ENCODE peak calls at places on chromosomes 16 and 17, in ten cellular contexts. One of them, this sample, is unnamed.

GRCh38 chr17:4086041-4086483 is 56.8 kb downstream of the ZZEF1 start:
- DNase-seq in fibroblast of lung: no peak
- DNase-seq in cardiac muscle cell: no peak
- DNase-seq in A673: no peak
- DNase-seq in tibial artery: no peak
- DNase-seq in DND-41: no peak
- DNase-seq in left lung: no peak
- DNase-seq in hepatocyte: no peak
- DNase-seq in heart right ventricle: no peak
- DNase-seq in body of pancreas: no peak
- DNase-seq in this sample: no peak

GRCh38 chr17:3810019-3810418 is 9.0 kb upstream of the ITGAE start:
- DNase-seq in fibroblast of lung: no peak
- DNase-seq in body of pancreas: no peak
- DNase-seq in heart right ventricle: no peak
- DNase-seq in cardiac muscle cell: no peak
- DNase-seq in DND-41: no peak
- DNase-seq in A673: no peak
- DNase-seq in hepatocyte: no peak
- DNase-seq in tibial artery: no peak
- DNase-seq in left lung: no peak
- DNase-seq in this sample: no peak

GRCh38 chr17:44197980-44198720 is 1.5 kb downstream of the ATXN7L3 start:
- DNase-seq in tibial artery: no peak
- DNase-seq in DND-41: peak; percentile 67
- DNase-seq in body of pancreas: no peak
- DNase-seq in hepatocyte: peak; percentile 58
- DNase-seq in left lung: no peak
- DNase-seq in fibroblast of lung: peak; percentile 81
- DNase-seq in heart right ventricle: no peak
- DNase-seq in A673: peak; percentile 47
- DNase-seq in cardiac muscle cell: peak; percentile 31
- DNase-seq in this sample: no peak

GRCh38 chr16:67177743-67178699 is 5.7 kb downstream of the MATCAP1 start:
- DNase-seq in body of pancreas: peak; percentile 93
- DNase-seq in heart right ventricle: no peak
- DNase-seq in fibroblast of lung: peak; percentile 53
- DNase-seq in left lung: peak; percentile 93
- DNase-seq in hepatocyte: peak; percentile 91
- DNase-seq in A673: peak; percentile 68
- DNase-seq in cardiac muscle cell: peak; percentile 73
- DNase-seq in DND-41: no peak
- DNase-seq in tibial artery: peak; percentile 85
- DNase-seq in this sample: peak; percentile 65

GRCh38 chr16:64428463-64428862 is 693.4 kb downstream of the CDH11 start:
- DNase-seq in left lung: no peak
- DNase-seq in hepatocyte: no peak
- DNase-seq in body of pancreas: no peak
- DNase-seq in fibroblast of lung: peak; percentile 86
- DNase-seq in cardiac muscle cell: no peak
- DNase-seq in A673: peak; percentile 4
- DNase-seq in tibial artery: no peak
- DNase-seq in heart right ventricle: no peak
- DNase-seq in DND-41: no peak
- DNase-seq in this sample: no peak

GRCh38 chr16:54931041-54931756 is 534 bp downstream of the IRX5 start:
- DNase-seq in A673: peak; percentile 67
- DNase-seq in cardiac muscle cell: peak; percentile 64
- DNase-seq in left lung: peak; percentile 82
- DNase-seq in hepatocyte: peak; percentile 62
- DNase-seq in heart right ventricle: no peak
- DNase-seq in body of pancreas: peak; percentile 30
- DNase-seq in tibial artery: no peak
- DNase-seq in fibroblast of lung: no peak
- DNase-seq in DND-41: peak; percentile 54
- DNase-seq in this sample: no peak

GRCh38 chr17:61251939-61252865 is 147.4 kb upstream of the TBX2 start:
- DNase-seq in DND-41: no peak
- DNase-seq in left lung: peak; percentile 92
- DNase-seq in heart right ventricle: peak; percentile 92
- DNase-seq in fibroblast of lung: peak; percentile 100
- DNase-seq in tibial artery: peak; percentile 99
- DNase-seq in body of pancreas: peak; percentile 82
- DNase-seq in A673: no peak
- DNase-seq in cardiac muscle cell: peak; percentile 90
- DNase-seq in hepatocyte: peak; percentile 87
- DNase-seq in this sample: no peak

GRCh38 chr16:55089600-55089999 is 158.9 kb downstream of the IRX5 start:
- DNase-seq in DND-41: no peak
- DNase-seq in A673: no peak
- DNase-seq in left lung: no peak
- DNase-seq in heart right ventricle: no peak
- DNase-seq in fibroblast of lung: no peak
- DNase-seq in body of pancreas: no peak
- DNase-seq in cardiac muscle cell: no peak
- DNase-seq in tibial artery: no peak
- DNase-seq in hepatocyte: no peak
- DNase-seq in this sample: no peak

DNA sequence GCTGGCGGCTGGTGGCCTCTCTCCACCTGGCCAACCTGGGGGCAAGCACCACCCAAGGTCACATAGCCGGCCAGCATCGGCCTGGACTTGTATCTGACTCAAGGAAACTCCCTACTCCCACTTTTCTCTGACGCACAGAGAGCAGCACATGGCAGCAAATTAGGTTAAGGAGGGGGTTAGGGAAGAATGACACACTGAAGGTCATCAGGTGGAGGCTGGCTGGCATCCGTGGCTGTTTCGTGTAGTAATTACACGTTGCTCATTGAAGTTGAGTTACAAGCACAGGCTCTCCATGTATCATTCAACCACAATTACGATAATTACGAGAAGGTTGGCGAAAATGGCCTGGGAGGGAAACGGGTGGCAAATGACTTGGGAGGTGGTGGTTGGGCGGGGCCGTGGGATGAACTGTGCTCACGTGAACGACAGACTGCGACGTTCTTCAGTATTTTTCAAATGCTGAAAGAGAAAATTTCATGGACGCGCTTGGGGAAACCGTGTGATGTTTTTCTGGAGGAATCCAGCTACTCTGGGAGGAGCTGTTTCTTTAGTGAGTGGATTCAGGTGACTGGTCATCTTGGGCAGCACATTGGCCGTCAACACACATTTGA is 4.0 kb upstream of the METRNL start:
- DNase-seq in hepatocyte: no peak
- DNase-seq in fibroblast of lung: no peak
- DNase-seq in left lung: no peak
- DNase-seq in body of pancreas: no peak
- DNase-seq in cardiac muscle cell: no peak
- DNase-seq in heart right ventricle: no peak
- DNase-seq in DND-41: no peak
- DNase-seq in A673: no peak
- DNase-seq in tibial artery: no peak
- DNase-seq in this sample: no peak
- H3K27me3 ChIP-seq in hepatocyte: peaks cover 15% of the 10 kb centered on the region
- H3K27me3 ChIP-seq in fibroblast of lung: peaks cover 8% of the 10 kb centered on the region
- H3K27me3 ChIP-seq in left lung: peaks cover 31% of the 10 kb centered on the region
- H3K27me3 ChIP-seq in body of pancreas: no peaks in the 10 kb centered on the region
- H3K27me3 ChIP-seq in cardiac muscle cell: peaks cover 43% of the 10 kb centered on the region
- H3K27me3 ChIP-seq in heart right ventricle: no peaks in the 10 kb centered on the region
- H3K27me3 ChIP-seq in DND-41: peaks cover 5% of the 10 kb centered on the region
- H3K27me3 ChIP-seq in A673: peaks cover 10% of the 10 kb centered on the region
- H3K27me3 ChIP-seq in tibial artery: no peaks in the 10 kb centered on the region
- H3K27me3 ChIP-seq in this sample: peaks cover 1% of the 10 kb centered on the region

GRCh38 chr16:56462064-56462796 is 10.9 kb downstream of the OGFOD1 start:
- DNase-seq in hepatocyte: no peak
- DNase-seq in DND-41: no peak
- DNase-seq in cardiac muscle cell: no peak
- DNase-seq in left lung: no peak
- DNase-seq in heart right ventricle: no peak
- DNase-seq in fibroblast of lung: no peak
- DNase-seq in A673: no peak
- DNase-seq in tibial artery: no peak
- DNase-seq in body of pancreas: no peak
- DNase-seq in this sample: no peak

GRCh38 chr16:56460101-56460500 is 8.7 kb downstream of the OGFOD1 start:
- DNase-seq in A673: no peak
- DNase-seq in heart right ventricle: no peak
- DNase-seq in cardiac muscle cell: no peak
- DNase-seq in fibroblast of lung: no peak
- DNase-seq in tibial artery: no peak
- DNase-seq in body of pancreas: no peak
- DNase-seq in DND-41: no peak
- DNase-seq in hepatocyte: no peak
- DNase-seq in left lung: no peak
- DNase-seq in this sample: no peak

GRCh38 chr16:56457927-56458470 is 6.6 kb downstream of the OGFOD1 start:
- DNase-seq in left lung: no peak
- DNase-seq in heart right ventricle: no peak
- DNase-seq in DND-41: no peak
- DNase-seq in fibroblast of lung: no peak
- DNase-seq in cardiac muscle cell: no peak
- DNase-seq in A673: no peak
- DNase-seq in body of pancreas: no peak
- DNase-seq in hepatocyte: no peak
- DNase-seq in tibial artery: no peak
- DNase-seq in this sample: no peak

GRCh38 chr16:56468800-56469199 is 17.4 kb downstream of the OGFOD1 start:
- DNase-seq in DND-41: no peak
- DNase-seq in A673: no peak
- DNase-seq in heart right ventricle: no peak
- DNase-seq in left lung: no peak
- DNase-seq in body of pancreas: no peak
- DNase-seq in fibroblast of lung: no peak
- DNase-seq in tibial artery: no peak
- DNase-seq in cardiac muscle cell: no peak
- DNase-seq in hepatocyte: no peak
- DNase-seq in this sample: no peak

DNA sequence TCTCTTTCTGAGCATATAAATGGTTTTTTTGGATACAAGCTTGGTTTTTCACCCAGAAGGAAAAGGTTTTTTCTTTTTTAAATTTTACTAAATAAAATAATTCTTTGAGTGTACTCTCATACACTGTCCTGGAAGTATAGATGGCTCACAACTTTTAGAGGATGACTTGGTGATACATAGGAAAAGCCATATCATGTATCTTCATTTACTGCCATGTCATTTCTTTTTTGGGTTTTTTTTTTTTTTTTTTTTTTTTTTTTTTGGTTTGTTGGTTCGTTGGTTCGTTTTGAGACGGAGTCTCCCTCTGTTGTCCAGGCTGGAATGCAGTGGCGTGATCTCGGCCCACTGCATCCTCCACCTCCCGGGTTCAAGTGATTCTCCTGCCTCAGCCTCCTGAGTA is 11.8 kb downstream of the OGFOD1 start:
- DNase-seq in A673: no peak
- DNase-seq in hepatocyte: no peak
- DNase-seq in heart right ventricle: no peak
- DNase-seq in fibroblast of lung: no peak
- DNase-seq in tibial artery: no peak
- DNase-seq in cardiac muscle cell: no peak
- DNase-seq in body of pancreas: no peak
- DNase-seq in DND-41: no peak
- DNase-seq in left lung: no peak
- DNase-seq in this sample: no peak
- H3K4me3 ChIP-seq in A673: no peak overlapping the region
- H3K4me3 ChIP-seq in hepatocyte: no peak overlapping the region
- H3K4me3 ChIP-seq in heart right ventricle: no peak overlapping the region
- H3K4me3 ChIP-seq in fibroblast of lung: no peak overlapping the region
- H3K4me3 ChIP-seq in tibial artery: no peak overlapping the region
- H3K4me3 ChIP-seq in cardiac muscle cell: no peak overlapping the region
- H3K4me3 ChIP-seq in body of pancreas: no peak overlapping the region
- H3K4me3 ChIP-seq in DND-41: no peak overlapping the region
- H3K4me3 ChIP-seq in left lung: no peak overlapping the region
- H3K4me3 ChIP-seq in this sample: no peak overlapping the region

GRCh38 chr17:69528035-69528434 is 113.5 kb downstream of the MAP2K6 start:
- DNase-seq in hepatocyte: no peak
- DNase-seq in fibroblast of lung: no peak
- DNase-seq in heart right ventricle: no peak
- DNase-seq in left lung: no peak
- DNase-seq in A673: no peak
- DNase-seq in body of pancreas: no peak
- DNase-seq in cardiac muscle cell: no peak
- DNase-seq in DND-41: no peak
- DNase-seq in tibial artery: no peak
- DNase-seq in this sample: no peak

GRCh38 chr17:69518951-69519350 is 104.5 kb downstream of the MAP2K6 start:
- DNase-seq in left lung: no peak
- DNase-seq in hepatocyte: no peak
- DNase-seq in fibroblast of lung: no peak
- DNase-seq in heart right ventricle: no peak
- DNase-seq in cardiac muscle cell: no peak
- DNase-seq in DND-41: no peak
- DNase-seq in tibial artery: no peak
- DNase-seq in body of pancreas: no peak
- DNase-seq in A673: no peak
- DNase-seq in this sample: no peak

GRCh38 chr17:69523252-69523861 is 108.9 kb downstream of the MAP2K6 start:
- DNase-seq in cardiac muscle cell: peak; percentile 52
- DNase-seq in hepatocyte: peak; percentile 63
- DNase-seq in body of pancreas: peak; percentile 54
- DNase-seq in left lung: no peak
- DNase-seq in heart right ventricle: peak; percentile 21
- DNase-seq in fibroblast of lung: peak; percentile 80
- DNase-seq in DND-41: no peak
- DNase-seq in A673: peak; percentile 69
- DNase-seq in tibial artery: no peak
- DNase-seq in this sample: no peak

GRCh38 chr17:69525920-69526841 is 111.7 kb downstream of the MAP2K6 start:
- DNase-seq in cardiac muscle cell: peak; percentile 74
- DNase-seq in tibial artery: peak; percentile 69
- DNase-seq in hepatocyte: peak; percentile 76
- DNase-seq in heart right ventricle: peak; percentile 34
- DNase-seq in left lung: no peak
- DNase-seq in body of pancreas: peak; percentile 64
- DNase-seq in DND-41: peak; percentile 24
- DNase-seq in A673: peak; percentile 81
- DNase-seq in fibroblast of lung: peak; percentile 79
- DNase-seq in this sample: no peak

GRCh38 chr17:69524854-69525253 is 110.4 kb downstream of the MAP2K6 start:
- DNase-seq in left lung: no peak
- DNase-seq in DND-41: no peak
- DNase-seq in hepatocyte: no peak
- DNase-seq in fibroblast of lung: no peak
- DNase-seq in A673: no peak
- DNase-seq in heart right ventricle: no peak
- DNase-seq in cardiac muscle cell: no peak
- DNase-seq in body of pancreas: no peak
- DNase-seq in tibial artery: no peak
- DNase-seq in this sample: no peak
- TF ChIP-seq CTCF in left lung: no peak
- TF ChIP-seq CTCF in DND-41: no peak
- TF ChIP-seq CTCF in hepatocyte: no peak
- TF ChIP-seq CTCF in fibroblast of lung: no peak
- TF ChIP-seq CTCF in A673: peak; percentile 28
- TF ChIP-seq CTCF in heart right ventricle: no peak
- TF ChIP-seq CTCF in cardiac muscle cell: no peak
- TF ChIP-seq CTCF in body of pancreas: no peak
- TF ChIP-seq CTCF in tibial artery: no peak
- TF ChIP-seq CTCF in this sample: peak; percentile 19

GRCh38 chr17:47717261-47717697 is 15.8 kb upstream of the TBX21 start:
- DNase-seq in DND-41: no peak
- DNase-seq in cardiac muscle cell: no peak
- DNase-seq in heart right ventricle: no peak
- DNase-seq in tibial artery: no peak
- DNase-seq in hepatocyte: no peak
- DNase-seq in A673: no peak
- DNase-seq in left lung: no peak
- DNase-seq in fibroblast of lung: no peak
- DNase-seq in body of pancreas: peak; percentile 35
- DNase-seq in this sample: no peak

GRCh38 chr17:47715669-47716325 is 17.2 kb upstream of the TBX21 start:
- DNase-seq in fibroblast of lung: no peak
- DNase-seq in A673: no peak
- DNase-seq in cardiac muscle cell: no peak
- DNase-seq in body of pancreas: no peak
- DNase-seq in heart right ventricle: no peak
- DNase-seq in left lung: no peak
- DNase-seq in DND-41: no peak
- DNase-seq in hepatocyte: no peak
- DNase-seq in tibial artery: no peak
- DNase-seq in this sample: no peak

GRCh38 chr17:47713980-47714689 is 18.9 kb upstream of the TBX21 start:
- DNase-seq in DND-41: no peak
- DNase-seq in hepatocyte: no peak
- DNase-seq in A673: no peak
- DNase-seq in body of pancreas: no peak
- DNase-seq in left lung: no peak
- DNase-seq in fibroblast of lung: no peak
- DNase-seq in tibial artery: no peak
- DNase-seq in heart right ventricle: no peak
- DNase-seq in cardiac muscle cell: no peak
- DNase-seq in this sample: no peak

GRCh38 chr17:47716381-47716780 is 16.7 kb upstream of the TBX21 start:
- DNase-seq in heart right ventricle: no peak
- DNase-seq in cardiac muscle cell: no peak
- DNase-seq in tibial artery: no peak
- DNase-seq in fibroblast of lung: no peak
- DNase-seq in DND-41: no peak
- DNase-seq in body of pancreas: no peak
- DNase-seq in left lung: no peak
- DNase-seq in A673: no peak
- DNase-seq in hepatocyte: no peak
- DNase-seq in this sample: no peak

GRCh38 chr17:47714773-47715396 is 18.2 kb upstream of the TBX21 start:
- DNase-seq in body of pancreas: no peak
- DNase-seq in heart right ventricle: no peak
- DNase-seq in DND-41: no peak
- DNase-seq in left lung: no peak
- DNase-seq in A673: no peak
- DNase-seq in cardiac muscle cell: no peak
- DNase-seq in tibial artery: no peak
- DNase-seq in fibroblast of lung: no peak
- DNase-seq in hepatocyte: no peak
- DNase-seq in this sample: no peak
- H3K27me3 ChIP-seq in body of pancreas: no peaks in the 10 kb centered on the region
- H3K27me3 ChIP-seq in heart right ventricle: peaks cover 13% of the 10 kb centered on the region
- H3K27me3 ChIP-seq in DND-41: peaks cover 20% of the 10 kb centered on the region
- H3K27me3 ChIP-seq in left lung: peaks cover 62% of the 10 kb centered on the region
- H3K27me3 ChIP-seq in A673: no peaks in the 10 kb centered on the region
- H3K27me3 ChIP-seq in cardiac muscle cell: no peaks in the 10 kb centered on the region
- H3K27me3 ChIP-seq in tibial artery: no peaks in the 10 kb centered on the region
- H3K27me3 ChIP-seq in fibroblast of lung: peaks cover 42% of the 10 kb centered on the region
- H3K27me3 ChIP-seq in hepatocyte: peaks cover 35% of the 10 kb centered on the region
- H3K27me3 ChIP-seq in this sample: peaks cover 4% of the 10 kb centered on the region

This sample was measured in GM06990.